ENCODE peak calls at places on chromosome 3, in four cellular contexts. One of them, this sample, is unnamed.

GRCh38 chr3:112376996-112377395 is 44.0 kb downstream of the CD200 start:
- DNase-seq in HCT116: no peak
- DNase-seq in esophagus squamous epithelium: no peak
- DNase-seq in body of pancreas: no peak
- DNase-seq in this sample: no peak

GRCh38 chr3:149371001-149371722 is 6.3 kb downstream of the TM4SF1 start:
- DNase-seq in HCT116: no peak
- DNase-seq in esophagus squamous epithelium: no peak
- DNase-seq in body of pancreas: no peak
- DNase-seq in this sample: no peak

GRCh38 chr3:142779591-142779990 is 55.8 kb downstream of the TRPC1 start:
- DNase-seq in HCT116: no peak
- DNase-seq in esophagus squamous epithelium: no peak
- DNase-seq in body of pancreas: no peak
- DNase-seq in this sample: no peak

GRCh38 chr3:179902061-179902460 is 134.7 kb downstream of the PEX5L start:
- DNase-seq in HCT116: no peak
- DNase-seq in esophagus squamous epithelium: no peak
- DNase-seq in body of pancreas: no peak
- DNase-seq in this sample: no peak

GRCh38 chr3:131553495-131554247 is 50.9 kb upstream of the MRPL3 start:
- DNase-seq in HCT116: no peak
- DNase-seq in esophagus squamous epithelium: no peak
- DNase-seq in body of pancreas: no peak
- DNase-seq in this sample: no peak

GRCh38 chr3:11638669-11639402 is 4.9 kb downstream of the VGLL4 start:
- DNase-seq in HCT116: no peak
- DNase-seq in esophagus squamous epithelium: no peak
- DNase-seq in body of pancreas: no peak
- DNase-seq in this sample: no peak

GRCh38 chr3:146308682-146309081 is 57.8 kb upstream of the PLSCR4 start:
- DNase-seq in HCT116: no peak
- DNase-seq in esophagus squamous epithelium: no peak
- DNase-seq in body of pancreas: no peak
- DNase-seq in this sample: no peak

GRCh38 chr3:16249336-16249735 is 15.4 kb downstream of the DPH3 start:
- DNase-seq in HCT116: peak; percentile 43
- DNase-seq in esophagus squamous epithelium: no peak
- DNase-seq in body of pancreas: no peak
- DNase-seq in this sample: no peak

GRCh38 chr3:23608650-23609049 is 197.1 kb upstream of the UBE2E1 start:
- DNase-seq in HCT116: no peak
- DNase-seq in esophagus squamous epithelium: no peak
- DNase-seq in body of pancreas: no peak
- DNase-seq in this sample: no peak

GRCh38 chr3:177777699-177778098 is 580.4 kb upstream of the TBL1XR1 start:
- DNase-seq in HCT116: peak; percentile 51
- DNase-seq in esophagus squamous epithelium: no peak
- DNase-seq in body of pancreas: peak; percentile 80
- DNase-seq in this sample: no peak

GRCh38 chr3:25457642-25458419 is 29.8 kb downstream of the RARB start:
- DNase-seq in HCT116: no peak
- DNase-seq in esophagus squamous epithelium: no peak
- DNase-seq in body of pancreas: no peak
- DNase-seq in this sample: no peak

GRCh38 chr3:120244834-120245225 is 40.2 kb downstream of the GPR156 start:
- DNase-seq in HCT116: no peak
- DNase-seq in esophagus squamous epithelium: no peak
- DNase-seq in body of pancreas: no peak
- DNase-seq in this sample: no peak

GRCh38 chr3:151558621-151559020 is 97.8 kb upstream of the IGSF10 start:
- DNase-seq in HCT116: no peak
- DNase-seq in esophagus squamous epithelium: no peak
- DNase-seq in body of pancreas: no peak
- DNase-seq in this sample: no peak

GRCh38 chr3:101292027-101292426 is 28.3 kb downstream of the IMPG2 start:
- DNase-seq in HCT116: peak; percentile 3
- DNase-seq in esophagus squamous epithelium: no peak
- DNase-seq in body of pancreas: no peak
- DNase-seq in this sample: no peak

GRCh38 chr3:25468866-25469319 is 40.8 kb downstream of the RARB start:
- DNase-seq in HCT116: no peak
- DNase-seq in esophagus squamous epithelium: no peak
- DNase-seq in body of pancreas: peak; percentile 14
- DNase-seq in this sample: peak; percentile 87

GRCh38 chr3:134363381-134363755 is 10.9 kb downstream of the AMOTL2 start:
- DNase-seq in HCT116: no peak
- DNase-seq in esophagus squamous epithelium: no peak
- DNase-seq in body of pancreas: no peak
- DNase-seq in this sample: no peak

GRCh38 chr3:47385007-47385406 is 4.2 kb downstream of the PTPN23 start:
- DNase-seq in HCT116: no peak
- DNase-seq in esophagus squamous epithelium: no peak
- DNase-seq in body of pancreas: no peak
- DNase-seq in this sample: no peak

GRCh38 chr3:23325466-23326065 is 122.4 kb downstream of the UBE2E2 start:
- DNase-seq in HCT116: no peak
- DNase-seq in esophagus squamous epithelium: no peak
- DNase-seq in body of pancreas: no peak
- DNase-seq in this sample: no peak

GRCh38 chr3:101836907-101837598 is 12.3 kb upstream of the NFKBIZ start:
- DNase-seq in HCT116: no peak
- DNase-seq in esophagus squamous epithelium: no peak
- DNase-seq in body of pancreas: no peak
- DNase-seq in this sample: no peak

GRCh38 chr3:149815318-149815717 is 2.3 kb downstream of the RNF13 start:
- DNase-seq in HCT116: no peak
- DNase-seq in esophagus squamous epithelium: no peak
- DNase-seq in body of pancreas: no peak
- DNase-seq in this sample: no peak

GRCh38 chr3:82376883-82377282 is 615.4 kb upstream of the GBE1 start:
- DNase-seq in HCT116: peak; percentile 4
- DNase-seq in esophagus squamous epithelium: no peak
- DNase-seq in body of pancreas: no peak
- DNase-seq in this sample: no peak

GRCh38 chr3:89682556-89682955 is 575.1 kb downstream of the EPHA3 start:
- DNase-seq in HCT116: no peak
- DNase-seq in esophagus squamous epithelium: no peak
- DNase-seq in body of pancreas: no peak
- DNase-seq in this sample: no peak

GRCh38 chr3:29280675-29281264 is at the start of gene RBMS3:
- DNase-seq in HCT116: peak; percentile 48
- DNase-seq in esophagus squamous epithelium: no peak
- DNase-seq in body of pancreas: peak; percentile 58
- DNase-seq in this sample: peak; percentile 88

GRCh38 chr3:193548406-193548805 is 6.3 kb downstream of the ATP13A4 start:
- DNase-seq in HCT116: no peak
- DNase-seq in esophagus squamous epithelium: no peak
- DNase-seq in body of pancreas: no peak
- DNase-seq in this sample: no peak

GRCh38 chr3:126996905-126997304 is 14.0 kb downstream of the PLXNA1 start:
- DNase-seq in HCT116: no peak
- DNase-seq in esophagus squamous epithelium: no peak
- DNase-seq in body of pancreas: no peak
- DNase-seq in this sample: no peak

GRCh38 chr3:198032445-198032936 is 72.5 kb downstream of the LMLN start:
- DNase-seq in HCT116: no peak
- DNase-seq in esophagus squamous epithelium: no peak
- DNase-seq in body of pancreas: no peak
- DNase-seq in this sample: no peak

GRCh38 chr3:11250902-11251806 is 21.0 kb upstream of the ATG7 start:
- DNase-seq in HCT116: no peak
- DNase-seq in esophagus squamous epithelium: no peak
- DNase-seq in body of pancreas: no peak
- DNase-seq in this sample: no peak

GRCh38 chr3:27325419-27325818 is 43.8 kb downstream of the NEK10 start:
- DNase-seq in HCT116: no peak
- DNase-seq in esophagus squamous epithelium: no peak
- DNase-seq in body of pancreas: no peak
- DNase-seq in this sample: no peak

GRCh38 chr3:54917172-54917571 is 10.7 kb downstream of the LRTM1 start:
- DNase-seq in HCT116: no peak
- DNase-seq in esophagus squamous epithelium: no peak
- DNase-seq in body of pancreas: no peak
- DNase-seq in this sample: no peak

GRCh38 chr3:37862219-37862711 is 585 bp downstream of the CTDSPL start:
- DNase-seq in HCT116: no peak
- DNase-seq in esophagus squamous epithelium: no peak
- DNase-seq in body of pancreas: peak; percentile 45
- DNase-seq in this sample: peak; percentile 55

GRCh38 chr3:37859908-37860199 is 1.8 kb upstream of the CTDSPL start:
- DNase-seq in HCT116: no peak
- DNase-seq in esophagus squamous epithelium: no peak
- DNase-seq in body of pancreas: no peak
- DNase-seq in this sample: no peak

GRCh38 chr3:37863552-37863865 is 1.8 kb downstream of the CTDSPL start:
- DNase-seq in HCT116: no peak
- DNase-seq in esophagus squamous epithelium: no peak
- DNase-seq in body of pancreas: no peak
- DNase-seq in this sample: no peak

GRCh38 chr3:37862712-37863551 is 1.3 kb downstream of the CTDSPL start:
- DNase-seq in HCT116: no peak
- DNase-seq in esophagus squamous epithelium: no peak
- DNase-seq in body of pancreas: no peak
- DNase-seq in this sample: no peak

DNA sequence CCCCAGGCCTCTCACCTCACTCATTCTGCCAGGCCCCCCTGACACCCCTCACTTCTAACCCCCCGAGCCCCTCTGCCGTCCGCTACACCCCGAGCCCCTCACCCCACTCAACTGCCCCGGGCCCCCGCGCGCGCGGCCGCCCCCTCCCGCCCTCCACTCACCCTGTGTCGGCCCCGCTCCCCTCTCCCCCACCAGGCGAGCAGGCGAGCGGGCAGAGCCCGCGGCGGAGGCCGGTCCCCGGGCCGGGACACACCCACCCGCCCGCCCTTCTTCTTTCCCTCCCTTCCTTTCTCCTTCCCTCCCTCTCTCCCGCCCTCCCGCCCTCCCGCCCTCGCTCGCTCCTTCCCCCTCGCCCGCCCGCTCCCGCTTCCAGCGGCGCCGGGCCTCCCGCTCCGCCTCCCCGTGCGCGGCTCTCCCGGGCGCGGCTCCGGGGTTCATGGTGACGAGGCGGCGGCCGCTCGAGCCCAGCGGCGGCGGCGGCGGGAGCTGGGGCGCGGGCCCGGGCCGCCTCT is at the start of gene CTDSPL:
- DNase-seq in HCT116: no peak
- DNase-seq in esophagus squamous epithelium: no peak
- DNase-seq in body of pancreas: peak; percentile 54
- DNase-seq in this sample: peak; percentile 59
- H3K27ac ChIP-seq in HCT116: peak within 1 kb of the TSS; percentile 72
- H3K27ac ChIP-seq in esophagus squamous epithelium: peak within 1 kb of the TSS; percentile 85
- H3K27ac ChIP-seq in body of pancreas: peak within 1 kb of the TSS; percentile 81
- H3K27ac ChIP-seq in this sample: peak within 1 kb of the TSS; percentile 84

GRCh38 chr3:141231101-141231922 is at the start of gene PXYLP1:
- DNase-seq in HCT116: peak; percentile 36
- DNase-seq in esophagus squamous epithelium: peak; percentile 63
- DNase-seq in body of pancreas: peak; percentile 96
- DNase-seq in this sample: peak; percentile 95
- TF ChIP-seq POLR2A in HCT116: peak; percentile 49
- TF ChIP-seq POLR2A in esophagus squamous epithelium: peak; percentile 54
- TF ChIP-seq POLR2A in body of pancreas: peak; percentile 84
- TF ChIP-seq POLR2A in this sample: peak; percentile 49

DNA sequence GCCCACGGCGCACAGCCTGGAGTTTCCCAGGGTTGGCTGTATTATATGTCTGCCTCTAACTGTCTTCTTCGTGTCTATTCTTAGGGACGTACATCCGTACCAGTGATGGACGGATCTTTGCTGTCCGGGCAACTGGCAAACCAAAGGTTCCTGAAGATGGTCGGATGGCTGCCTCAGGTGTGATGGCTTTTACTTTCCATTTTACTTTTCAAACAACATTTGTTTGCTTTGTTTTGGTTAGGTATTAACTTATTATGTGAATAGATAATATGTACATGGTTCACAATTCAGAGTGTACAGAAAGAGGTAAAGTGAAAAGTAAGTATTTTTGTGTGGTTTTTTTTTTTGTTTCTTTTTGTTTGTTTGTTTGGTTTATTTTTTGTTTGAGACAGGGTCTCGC is 11.1 kb upstream of the TEX264 start:
- DNase-seq in HCT116: no peak
- DNase-seq in esophagus squamous epithelium: no peak
- DNase-seq in body of pancreas: no peak
- DNase-seq in this sample: no peak
- H3K27ac ChIP-seq in HCT116: no peak overlapping the region
- H3K27ac ChIP-seq in esophagus squamous epithelium: no peak overlapping the region
- H3K27ac ChIP-seq in body of pancreas: no peak overlapping the region
- H3K27ac ChIP-seq in this sample: no peak overlapping the region

GRCh38 chr3:97764186-97765055 is at the start of gene ARL6:
- DNase-seq in HCT116: peak; percentile 60
- DNase-seq in esophagus squamous epithelium: peak; percentile 34
- DNase-seq in body of pancreas: peak; percentile 88
- DNase-seq in this sample: peak; percentile 81
- TF ChIP-seq POLR2A in HCT116: no peak
- TF ChIP-seq POLR2A in esophagus squamous epithelium: no peak
- TF ChIP-seq POLR2A in body of pancreas: peak; percentile 69
- TF ChIP-seq POLR2A in this sample: no peak

DNA sequence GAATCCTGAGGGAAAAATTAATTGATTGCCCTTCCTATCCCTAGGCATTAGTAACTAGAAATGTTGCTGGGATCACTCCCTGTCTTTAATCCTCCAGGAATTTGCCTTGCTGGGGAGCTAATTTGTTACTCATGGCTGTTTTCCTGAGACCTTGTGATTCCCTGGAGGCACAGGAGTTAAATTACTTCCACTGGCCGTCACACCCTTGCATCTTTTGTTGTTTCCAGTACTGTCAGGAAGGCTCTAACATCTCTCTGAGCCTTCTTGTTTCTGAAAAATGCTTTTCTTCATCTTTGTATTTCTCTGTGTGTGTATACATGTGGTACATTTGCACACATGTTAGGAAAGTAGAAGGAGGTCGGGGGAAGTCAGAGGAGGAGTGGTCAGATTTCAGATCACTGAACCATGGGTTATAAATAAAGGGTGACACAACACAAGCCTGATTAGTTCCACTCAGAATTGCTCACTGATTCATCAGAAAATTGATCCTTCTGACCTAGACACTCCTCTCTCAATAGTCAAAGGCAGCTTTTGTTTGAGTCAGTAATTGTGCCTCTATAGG is 23.5 kb upstream of the LRRFIP2 start:
- DNase-seq in HCT116: peak; percentile 39
- DNase-seq in esophagus squamous epithelium: no peak
- DNase-seq in body of pancreas: no peak
- DNase-seq in this sample: no peak
- H3K27ac ChIP-seq in HCT116: no peak overlapping the region
- H3K27ac ChIP-seq in esophagus squamous epithelium: no peak overlapping the region
- H3K27ac ChIP-seq in body of pancreas: no peak overlapping the region
- H3K27ac ChIP-seq in this sample: no peak overlapping the region

GRCh38 chr3:160369784-160370183 is 29.2 kb downstream of the IFT80 start:
- DNase-seq in HCT116: no peak
- DNase-seq in esophagus squamous epithelium: no peak
- DNase-seq in body of pancreas: no peak
- DNase-seq in this sample: no peak
- TF ChIP-seq POLR2A in HCT116: no peak
- TF ChIP-seq POLR2A in esophagus squamous epithelium: no peak
- TF ChIP-seq POLR2A in body of pancreas: no peak
- TF ChIP-seq POLR2A in this sample: no peak

This sample was measured in uterus.